ENCODE peak calls at places on chromosomes 7 and 10, in nine cellular contexts. L is BJ; E is naive thymus-derived CD8-positive, alpha-beta T cell; M is stomach; W is OCI-LY7; G is neural crest cell; K is activated T-helper 1 cell treated with Interleukin-2 at 50 U/mL for 16 hours; I is stimulated activated naive CD8-positive, alpha-beta T cell treated with anti-CD3 and anti-CD28 coated beads, Interleukin-15, Interleukin-2, amounts not matched to agents 100 U/mL and 50 U/mL, for 24 hours; O is GM23248. N is an unnamed sample.

GRCh38 chr10:35219906-35220890 is 93.6 kb downstream of the CREM start:
- DNase-seq in L (no peak), E (no peak), M (no peak), W (no peak), G (no peak), K (no peak), I (no peak), O (no peak), N (no peak)

GRCh38 chr10:76150139-76150885 is 718.9 kb downstream of the LRMDA start:
- DNase-seq in L (no peak), E (no peak), M (peak; percentile 30), W (no peak), G (peak; percentile 18), K (no peak), I (no peak), O (peak; percentile 5), N (peak; percentile 14)

GRCh38 chr7:55130554-55131198 is 111.9 kb downstream of the EGFR start:
- DNase-seq in L (no peak), E (no peak), M (no peak), W (no peak), G (peak; percentile 46), K (no peak), I (no peak), O (peak; percentile 77), N (peak; percentile 37)

GRCh38 chr7:22726345-22726848 is 603 bp upstream of the IL6 start:
- DNase-seq in L (peak; percentile 27), E (peak; percentile 7), M (peak; percentile 34), W (peak; percentile 70), G (peak; percentile 18), K (peak; percentile 34), I (peak; percentile 45), O (peak; percentile 91), N (peak; percentile 35)

GRCh38 chr10:132329565-132330485 is 2.2 kb upstream of the LRRC27 start:
- DNase-seq in L (no peak), E (no peak), M (no peak), W (peak; percentile 28), G (no peak), K (no peak), I (peak; percentile 46), O (peak; percentile 87), N (no peak)

GRCh38 chr7:112266595-112267270 is 60.2 kb downstream of the ZNF277 start:
- DNase-seq in L (no peak), E (no peak), M (no peak), W (no peak), G (no peak), K (no peak), I (no peak), O (peak; percentile 50), N (no peak)

GRCh38 chr10:113169853-113170455 is 219.9 kb downstream of the TCF7L2 start:
- DNase-seq in L (no peak), E (no peak), M (no peak), W (no peak), G (no peak), K (no peak), I (peak; percentile 16), O (no peak), N (no peak)

GRCh38 chr10:12782537-12782936 is 219.0 kb downstream of the CCDC3 start:
- DNase-seq in L (no peak), E (no peak), M (peak; percentile 47), W (peak; percentile 53), G (peak; percentile 36), K (peak; percentile 10), I (peak; percentile 62), O (peak; percentile 25), N (peak; percentile 55)

GRCh38 chr10:119620771-119621384 is 24.1 kb upstream of the TIAL1 start:
- DNase-seq in L (no peak), E (no peak), M (no peak), W (no peak), G (no peak), K (no peak), I (no peak), O (no peak), N (no peak)

GRCh38 chr10:81884856-81885255 is 9.9 kb downstream of the NRG3 start:
- DNase-seq in L (no peak), E (no peak), M (no peak), W (no peak), G (no peak), K (no peak), I (no peak), O (no peak), N (no peak)

GRCh38 chr10:815338-816104 is 116.0 kb downstream of the LARP4B start:
- DNase-seq in L (no peak), E (no peak), M (no peak), W (no peak), G (no peak), K (no peak), I (no peak), O (no peak), N (no peak)

GRCh38 chr7:1447551-1448244 is 11.6 kb downstream of the MICALL2 start:
- DNase-seq in L (no peak), E (no peak), M (no peak), W (no peak), G (no peak), K (no peak), I (no peak), O (peak; percentile 28), N (no peak)

GRCh38 chr10:110218627-110219026 is 11.2 kb downstream of the MXI1 start:
- DNase-seq in L (no peak), E (no peak), M (no peak), W (no peak), G (no peak), K (no peak), I (no peak), O (no peak), N (no peak)

GRCh38 chr10:87635498-87636312 is 24.0 kb upstream of the PAPSS2 start:
- DNase-seq in L (peak; percentile 51), E (no peak), M (no peak), W (no peak), G (no peak), K (no peak), I (peak; percentile 19), O (peak; percentile 72), N (no peak)

GRCh38 chr10:29658984-29659769 is 24.4 kb upstream of the SVIL start:
- DNase-seq in L (peak; percentile 98), E (peak; percentile 58), M (peak; percentile 41), W (no peak), G (no peak), K (peak; percentile 35), I (peak; percentile 62), O (peak; percentile 98), N (no peak)

GRCh38 chr10:3780766-3781457 is 4.1 kb downstream of the KLF6 start:
- DNase-seq in L (no peak), E (no peak), M (no peak), W (no peak), G (no peak), K (no peak), I (no peak), O (peak; percentile 54), N (no peak)

N was measured in nephron progenitor cell.